ENCODE peak calls at places on chromosome 12, in seven cellular contexts. M is NCI-H1417; V is IMR-90; K is hepatic stellate cell; F is M059J; C is activated naive CD4-positive, alpha-beta T cell treated with anti-CD3 and anti-CD28 coated beads, Interleukin-2, amount 50 U/mL, for 72 hours; S is NCI-H1930. U is an unnamed sample.

GRCh38 chr12:77847665-77848431 is 17.2 kb downstream of the NAV3 start:
- DNase-seq in M (no peak), V (peak; percentile 82), K (peak; percentile 43), F (peak; percentile 84), C (no peak), S (no peak), U (peak; percentile 95)

GRCh38 chr12:122584177-122584576 is 57.1 kb downstream of the KNTC1 start:
- DNase-seq in M (no peak), V (no peak), K (no peak), F (no peak), C (no peak), S (no peak), U (no peak)

GRCh38 chr12:19546027-19546426 is 106.7 kb downstream of the AEBP2 start:
- DNase-seq in M (no peak), V (no peak), K (no peak), F (no peak), C (no peak), S (no peak), U (no peak)

GRCh38 chr12:2076196-2076570 is 23.4 kb downstream of the CACNA1C start:
- DNase-seq in M (no peak), V (peak; percentile 85), K (no peak), F (no peak), C (no peak), S (no peak), U (no peak)

GRCh38 chr12:110269622-110270124 is 11.4 kb upstream of the ATP2A2 start:
- DNase-seq in M (no peak), V (peak; percentile 84), K (peak; percentile 85), F (peak; percentile 86), C (no peak), S (no peak), U (peak; percentile 81)

GRCh38 chr12:71730936-71731335 is 23.7 kb upstream of the RAB21 start:
- DNase-seq in M (no peak), V (peak; percentile 42), K (no peak), F (no peak), C (no peak), S (no peak), U (peak; percentile 84)

GRCh38 chr12:108053512-108053911 is 75.6 kb upstream of the WSCD2 start:
- DNase-seq in M (no peak), V (no peak), K (no peak), F (no peak), C (no peak), S (no peak), U (no peak)

GRCh38 chr12:120856980-120857379 is 47.2 kb downstream of the SPPL3 start:
- DNase-seq in M (no peak), V (no peak), K (no peak), F (peak; percentile 22), C (no peak), S (no peak), U (no peak)

GRCh38 chr12:29088611-29089219 is 60.4 kb upstream of the FAR2 start:
- DNase-seq in M (peak; percentile 4), V (peak; percentile 16), K (peak; percentile 22), F (peak; percentile 30), C (no peak), S (no peak), U (peak; percentile 11)

GRCh38 chr12:16555630-16556029 is 50.3 kb downstream of the LMO3 start:
- DNase-seq in M (no peak), V (peak; percentile 87), K (peak; percentile 0), F (no peak), C (no peak), S (no peak), U (no peak)

GRCh38 chr12:101042211-101042610 is 167.8 kb downstream of the SLC5A8 start:
- DNase-seq in M (no peak), V (no peak), K (no peak), F (no peak), C (no peak), S (no peak), U (no peak)

GRCh38 chr12:106759526-106760183 is 14.8 kb upstream of the RIC8B start:
- DNase-seq in M (no peak), V (no peak), K (no peak), F (no peak), C (no peak), S (no peak), U (no peak)

U was measured in A172.